ENCODE peak calls at places on chromosomes 13 and 19, in nine cellular contexts. One of them, this sample, is unnamed.

GRCh38 chr19:50517704-50518075 is 4.0 kb upstream of the ASPDH start:
- DNase-seq in ovary: no peak
- DNase-seq in neural crest cell: no peak
- DNase-seq in heart right ventricle: no peak
- DNase-seq in psoas muscle: no peak
- DNase-seq in DND-41: no peak
- DNase-seq in glutamatergic neuron: no peak
- DNase-seq in PC-9: no peak
- DNase-seq in tibial nerve: no peak
- DNase-seq in this sample: no peak

GRCh38 chr19:9407827-9408226 is 27.5 kb downstream of the ZNF266 start:
- DNase-seq in PC-9: no peak
- DNase-seq in neural crest cell: no peak
- DNase-seq in DND-41: no peak
- DNase-seq in psoas muscle: no peak
- DNase-seq in heart right ventricle: no peak
- DNase-seq in glutamatergic neuron: no peak
- DNase-seq in tibial nerve: no peak
- DNase-seq in ovary: no peak
- DNase-seq in this sample: no peak

GRCh38 chr19:29724741-29725140 is 9.7 kb upstream of the C19orf12 start:
- DNase-seq in ovary: no peak
- DNase-seq in neural crest cell: no peak
- DNase-seq in heart right ventricle: no peak
- DNase-seq in PC-9: no peak
- DNase-seq in psoas muscle: no peak
- DNase-seq in glutamatergic neuron: no peak
- DNase-seq in DND-41: no peak
- DNase-seq in tibial nerve: no peak
- DNase-seq in this sample: no peak

GRCh38 chr13:83880275-83881027 is 1.8 kb downstream of the SLITRK1 start:
- DNase-seq in psoas muscle: no peak
- DNase-seq in PC-9: no peak
- DNase-seq in heart right ventricle: no peak
- DNase-seq in neural crest cell: no peak
- DNase-seq in ovary: no peak
- DNase-seq in tibial nerve: no peak
- DNase-seq in glutamatergic neuron: peak
- DNase-seq in DND-41: no peak
- DNase-seq in this sample: no peak

GRCh38 chr13:107254392-107254791 is 686.5 kb upstream of the ARGLU1 start:
- DNase-seq in psoas muscle: no peak
- DNase-seq in tibial nerve: no peak
- DNase-seq in DND-41: no peak
- DNase-seq in heart right ventricle: no peak
- DNase-seq in glutamatergic neuron: no peak
- DNase-seq in ovary: no peak
- DNase-seq in neural crest cell: no peak
- DNase-seq in PC-9: no peak
- DNase-seq in this sample: no peak

GRCh38 chr19:46529622-46530451 is 34.2 kb upstream of the PNMA8B start:
- DNase-seq in neural crest cell: peak
- DNase-seq in ovary: peak
- DNase-seq in tibial nerve: peak
- DNase-seq in psoas muscle: peak
- DNase-seq in PC-9: peak
- DNase-seq in heart right ventricle: peak
- DNase-seq in glutamatergic neuron: peak
- DNase-seq in DND-41: peak
- DNase-seq in this sample: peak

GRCh38 chr13:51619614-51620013 is 35.4 kb downstream of the WDFY2 start:
- DNase-seq in neural crest cell: no peak
- DNase-seq in tibial nerve: no peak
- DNase-seq in ovary: no peak
- DNase-seq in psoas muscle: no peak
- DNase-seq in heart right ventricle: no peak
- DNase-seq in DND-41: no peak
- DNase-seq in glutamatergic neuron: no peak
- DNase-seq in PC-9: no peak
- DNase-seq in this sample: no peak

GRCh38 chr13:37747071-37747612 is 122.4 kb downstream of the TRPC4 start:
- DNase-seq in DND-41: no peak
- DNase-seq in tibial nerve: no peak
- DNase-seq in PC-9: peak
- DNase-seq in heart right ventricle: no peak
- DNase-seq in psoas muscle: no peak
- DNase-seq in ovary: no peak
- DNase-seq in neural crest cell: no peak
- DNase-seq in glutamatergic neuron: no peak
- DNase-seq in this sample: no peak

GRCh38 chr13:53382008-53382407 is 353.4 kb downstream of the OLFM4 start:
- DNase-seq in ovary: no peak
- DNase-seq in tibial nerve: no peak
- DNase-seq in PC-9: no peak
- DNase-seq in heart right ventricle: no peak
- DNase-seq in glutamatergic neuron: no peak
- DNase-seq in psoas muscle: no peak
- DNase-seq in DND-41: no peak
- DNase-seq in neural crest cell: no peak
- DNase-seq in this sample: no peak

GRCh38 chr13:81409284-81409683 is 1068.4 kb upstream of the SPRY2 start:
- DNase-seq in PC-9: no peak
- DNase-seq in glutamatergic neuron: no peak
- DNase-seq in heart right ventricle: no peak
- DNase-seq in neural crest cell: no peak
- DNase-seq in ovary: no peak
- DNase-seq in DND-41: no peak
- DNase-seq in psoas muscle: no peak
- DNase-seq in tibial nerve: no peak
- DNase-seq in this sample: no peak

GRCh38 chr13:31092631-31093030 is 69.1 kb downstream of the HSPH1 start:
- DNase-seq in glutamatergic neuron: no peak
- DNase-seq in neural crest cell: no peak
- DNase-seq in tibial nerve: no peak
- DNase-seq in heart right ventricle: no peak
- DNase-seq in psoas muscle: no peak
- DNase-seq in PC-9: no peak
- DNase-seq in DND-41: no peak
- DNase-seq in ovary: no peak
- DNase-seq in this sample: no peak

GRCh38 chr19:38676023-38676877 is 28.8 kb downstream of the ACTN4 start:
- DNase-seq in heart right ventricle: no peak
- DNase-seq in tibial nerve: no peak
- DNase-seq in neural crest cell: no peak
- DNase-seq in PC-9: no peak
- DNase-seq in DND-41: no peak
- DNase-seq in glutamatergic neuron: no peak
- DNase-seq in ovary: no peak
- DNase-seq in psoas muscle: peak
- DNase-seq in this sample: no peak

GRCh38 chr19:36115453-36116343 is at the start of gene TBCB:
- DNase-seq in ovary: peak
- DNase-seq in tibial nerve: peak
- DNase-seq in psoas muscle: no peak
- DNase-seq in glutamatergic neuron: peak
- DNase-seq in heart right ventricle: peak
- DNase-seq in DND-41: no peak
- DNase-seq in neural crest cell: no peak
- DNase-seq in PC-9: no peak
- DNase-seq in this sample: peak

GRCh38 chr19:53057904-53058579 is 13.5 kb downstream of the ERVV-2 start:
- DNase-seq in heart right ventricle: peak
- DNase-seq in psoas muscle: no peak
- DNase-seq in ovary: no peak
- DNase-seq in PC-9: no peak
- DNase-seq in tibial nerve: no peak
- DNase-seq in DND-41: no peak
- DNase-seq in glutamatergic neuron: peak
- DNase-seq in neural crest cell: peak
- DNase-seq in this sample: no peak

GRCh38 chr13:36986462-36987240 is 12.5 kb downstream of the ALG5 start:
- DNase-seq in PC-9: no peak
- DNase-seq in tibial nerve: no peak
- DNase-seq in psoas muscle: no peak
- DNase-seq in glutamatergic neuron: no peak
- DNase-seq in heart right ventricle: no peak
- DNase-seq in DND-41: no peak
- DNase-seq in ovary: no peak
- DNase-seq in neural crest cell: no peak
- DNase-seq in this sample: no peak

GRCh38 chr13:43876366-43876765 is 3.2 kb downstream of the CCDC122 start:
- DNase-seq in neural crest cell: no peak
- DNase-seq in glutamatergic neuron: no peak
- DNase-seq in heart right ventricle: no peak
- DNase-seq in tibial nerve: no peak
- DNase-seq in psoas muscle: no peak
- DNase-seq in PC-9: no peak
- DNase-seq in DND-41: no peak
- DNase-seq in ovary: no peak
- DNase-seq in this sample: no peak

GRCh38 chr13:76968041-76968440 is 19.7 kb downstream of the ACOD1 start:
- DNase-seq in ovary: no peak
- DNase-seq in glutamatergic neuron: peak
- DNase-seq in neural crest cell: no peak
- DNase-seq in psoas muscle: no peak
- DNase-seq in DND-41: no peak
- DNase-seq in heart right ventricle: no peak
- DNase-seq in tibial nerve: no peak
- DNase-seq in PC-9: no peak
- DNase-seq in this sample: no peak

GRCh38 chr13:71864094-71864980 is 2.7 kb downstream of the DACH1 start:
- DNase-seq in tibial nerve: peak
- DNase-seq in PC-9: no peak
- DNase-seq in DND-41: no peak
- DNase-seq in heart right ventricle: peak
- DNase-seq in psoas muscle: peak
- DNase-seq in ovary: no peak
- DNase-seq in glutamatergic neuron: peak
- DNase-seq in neural crest cell: peak
- DNase-seq in this sample: no peak

GRCh38 chr13:100363874-100364273 is 224.7 kb downstream of the GGACT start:
- DNase-seq in neural crest cell: no peak
- DNase-seq in ovary: no peak
- DNase-seq in PC-9: peak
- DNase-seq in psoas muscle: no peak
- DNase-seq in tibial nerve: no peak
- DNase-seq in glutamatergic neuron: no peak
- DNase-seq in heart right ventricle: no peak
- DNase-seq in DND-41: no peak
- DNase-seq in this sample: no peak

GRCh38 chr19:15297416-15298224 is 34.7 kb downstream of the BRD4 start:
- DNase-seq in psoas muscle: no peak
- DNase-seq in DND-41: peak
- DNase-seq in ovary: no peak
- DNase-seq in tibial nerve: no peak
- DNase-seq in glutamatergic neuron: no peak
- DNase-seq in neural crest cell: no peak
- DNase-seq in PC-9: no peak
- DNase-seq in heart right ventricle: no peak
- DNase-seq in this sample: no peak
- TF ChIP-seq CTCF in psoas muscle: no peak
- TF ChIP-seq CTCF in DND-41: no peak
- TF ChIP-seq CTCF in ovary: no peak
- TF ChIP-seq CTCF in tibial nerve: no peak
- TF ChIP-seq CTCF in glutamatergic neuron: no peak
- TF ChIP-seq CTCF in neural crest cell: no peak
- TF ChIP-seq CTCF in PC-9: no peak
- TF ChIP-seq CTCF in heart right ventricle: no peak
- TF ChIP-seq CTCF in this sample: no peak

GRCh38 chr19:34228762-34229161 is 25.6 kb upstream of the GARRE1 start:
- DNase-seq in neural crest cell: no peak
- DNase-seq in heart right ventricle: no peak
- DNase-seq in ovary: no peak
- DNase-seq in glutamatergic neuron: no peak
- DNase-seq in DND-41: no peak
- DNase-seq in PC-9: no peak
- DNase-seq in psoas muscle: no peak
- DNase-seq in tibial nerve: no peak
- DNase-seq in this sample: no peak
- TF ChIP-seq CTCF in neural crest cell: no peak
- TF ChIP-seq CTCF in heart right ventricle: no peak
- TF ChIP-seq CTCF in ovary: no peak
- TF ChIP-seq CTCF in glutamatergic neuron: no peak
- TF ChIP-seq CTCF in DND-41: no peak
- TF ChIP-seq CTCF in PC-9: no peak
- TF ChIP-seq CTCF in psoas muscle: no peak
- TF ChIP-seq CTCF in tibial nerve: no peak
- TF ChIP-seq CTCF in this sample: no peak

GRCh38 chr13:22461854-22462565 is 718.8 kb upstream of the SGCG start:
- DNase-seq in glutamatergic neuron: no peak
- DNase-seq in neural crest cell: no peak
- DNase-seq in ovary: no peak
- DNase-seq in psoas muscle: no peak
- DNase-seq in DND-41: no peak
- DNase-seq in PC-9: no peak
- DNase-seq in tibial nerve: no peak
- DNase-seq in heart right ventricle: no peak
- DNase-seq in this sample: no peak

GRCh38 chr13:22468055-22468454 is 712.7 kb upstream of the SGCG start:
- DNase-seq in ovary: no peak
- DNase-seq in neural crest cell: no peak
- DNase-seq in DND-41: no peak
- DNase-seq in psoas muscle: no peak
- DNase-seq in PC-9: no peak
- DNase-seq in tibial nerve: no peak
- DNase-seq in heart right ventricle: no peak
- DNase-seq in glutamatergic neuron: no peak
- DNase-seq in this sample: no peak

GRCh38 chr13:22463089-22463488 is 717.7 kb upstream of the SGCG start:
- DNase-seq in heart right ventricle: no peak
- DNase-seq in PC-9: no peak
- DNase-seq in DND-41: no peak
- DNase-seq in ovary: no peak
- DNase-seq in glutamatergic neuron: no peak
- DNase-seq in psoas muscle: no peak
- DNase-seq in tibial nerve: no peak
- DNase-seq in neural crest cell: no peak
- DNase-seq in this sample: no peak
- TF ChIP-seq CTCF in heart right ventricle: no peak
- TF ChIP-seq CTCF in PC-9: no peak
- TF ChIP-seq CTCF in DND-41: no peak
- TF ChIP-seq CTCF in ovary: no peak
- TF ChIP-seq CTCF in glutamatergic neuron: no peak
- TF ChIP-seq CTCF in psoas muscle: no peak
- TF ChIP-seq CTCF in tibial nerve: no peak
- TF ChIP-seq CTCF in neural crest cell: no peak
- TF ChIP-seq CTCF in this sample: no peak

DNA sequence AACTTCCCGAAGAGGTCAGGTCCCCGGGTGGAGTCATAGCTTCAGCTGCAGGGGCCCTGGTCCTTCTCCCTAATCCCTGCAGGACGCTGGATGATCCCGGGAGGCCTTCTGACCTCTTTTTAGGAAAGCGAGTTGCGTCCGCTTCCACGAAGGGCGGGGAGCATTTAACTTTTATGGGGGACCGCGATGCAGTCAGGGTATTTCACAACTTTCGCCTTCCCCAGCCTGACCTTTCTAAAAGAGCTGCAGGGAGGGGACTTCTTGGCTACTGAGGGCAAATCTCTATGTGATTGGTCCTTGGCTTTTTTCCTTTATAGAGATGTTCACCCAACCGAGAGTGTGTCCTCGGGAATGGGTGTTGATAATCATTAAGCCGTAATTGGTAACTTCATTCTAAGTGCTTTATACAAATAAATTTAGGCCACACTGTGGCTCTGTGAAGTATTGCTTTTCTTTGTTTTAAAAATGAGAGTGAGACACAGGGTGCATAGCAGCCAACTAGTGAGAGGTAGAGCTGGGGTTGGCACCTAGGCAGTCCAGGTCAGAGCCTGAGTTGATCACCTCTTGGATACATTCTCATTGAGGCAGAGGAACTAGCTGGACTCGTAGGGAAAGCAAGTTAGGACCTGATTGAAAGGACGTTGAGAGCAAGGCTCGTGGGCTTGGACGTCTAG is 841 bp downstream of the ZNF230 start:
- DNase-seq in heart right ventricle: no peak
- DNase-seq in tibial nerve: no peak
- DNase-seq in glutamatergic neuron: no peak
- DNase-seq in PC-9: no peak
- DNase-seq in neural crest cell: no peak
- DNase-seq in psoas muscle: peak
- DNase-seq in DND-41: peak
- DNase-seq in ovary: peak
- DNase-seq in this sample: no peak
- TF ChIP-seq CTCF in heart right ventricle: no peak
- TF ChIP-seq CTCF in tibial nerve: no peak
- TF ChIP-seq CTCF in glutamatergic neuron: no peak
- TF ChIP-seq CTCF in PC-9: no peak
- TF ChIP-seq CTCF in neural crest cell: peak
- TF ChIP-seq CTCF in psoas muscle: no peak
- TF ChIP-seq CTCF in DND-41: peak
- TF ChIP-seq CTCF in ovary: no peak
- TF ChIP-seq CTCF in this sample: no peak